ENCODE peak calls at places on chromosome 21, in four cellular contexts. One of them, this sample, is unnamed.

GRCh38 chr21:39314155-39315027 is 959 bp upstream of the BRWD1 start:
- DNase-seq in GM12865: peak; percentile 76
- DNase-seq in fibroblast of villous mesenchyme: peak; percentile 70
- DNase-seq in IMR-90: peak; percentile 65
- DNase-seq in this sample: peak; percentile 34

GRCh38 chr21:42413500-42413899 is 9.8 kb downstream of the UBASH3A start:
- DNase-seq in GM12865: peak; percentile 47
- DNase-seq in fibroblast of villous mesenchyme: no peak
- DNase-seq in IMR-90: no peak
- DNase-seq in this sample: no peak

GRCh38 chr21:35368326-35368725 is 319.2 kb upstream of the RUNX1 start:
- DNase-seq in GM12865: no peak
- DNase-seq in fibroblast of villous mesenchyme: no peak
- DNase-seq in IMR-90: no peak
- DNase-seq in this sample: no peak

GRCh38 chr21:41507521-41508414 is at the start of gene TMPRSS2:
- DNase-seq in GM12865: no peak
- DNase-seq in fibroblast of villous mesenchyme: no peak
- DNase-seq in IMR-90: no peak
- DNase-seq in this sample: no peak

GRCh38 chr21:43207868-43208267 is 39.1 kb downstream of the CRYAA start:
- DNase-seq in GM12865: no peak
- DNase-seq in fibroblast of villous mesenchyme: no peak
- DNase-seq in IMR-90: no peak
- DNase-seq in this sample: no peak

GRCh38 chr21:31732891-31733520 is 1.1 kb upstream of the SCAF4 start:
- DNase-seq in GM12865: peak; percentile 53
- DNase-seq in fibroblast of villous mesenchyme: peak; percentile 34
- DNase-seq in IMR-90: peak; percentile 35
- DNase-seq in this sample: no peak

GRCh38 chr21:20783611-20784010 is 214.6 kb upstream of the NCAM2 start:
- DNase-seq in GM12865: no peak
- DNase-seq in fibroblast of villous mesenchyme: no peak
- DNase-seq in IMR-90: no peak
- DNase-seq in this sample: no peak

GRCh38 chr21:27693376-27693775 is 726.5 kb upstream of the ADAMTS5 start:
- DNase-seq in GM12865: no peak
- DNase-seq in fibroblast of villous mesenchyme: peak; percentile 76
- DNase-seq in IMR-90: peak; percentile 73
- DNase-seq in this sample: no peak

GRCh38 chr21:17495680-17496079 is 17.2 kb upstream of the CXADR start:
- DNase-seq in GM12865: no peak
- DNase-seq in fibroblast of villous mesenchyme: peak; percentile 20
- DNase-seq in IMR-90: no peak
- DNase-seq in this sample: no peak

GRCh38 chr21:21232320-21232719 is 234.1 kb downstream of the NCAM2 start:
- DNase-seq in GM12865: no peak
- DNase-seq in fibroblast of villous mesenchyme: peak; percentile 50
- DNase-seq in IMR-90: peak; percentile 71
- DNase-seq in this sample: no peak

GRCh38 chr21:28111151-28111619 is 881.5 kb downstream of the LTN1 start:
- DNase-seq in GM12865: no peak
- DNase-seq in fibroblast of villous mesenchyme: peak; percentile 98
- DNase-seq in IMR-90: peak; percentile 92
- DNase-seq in this sample: no peak

GRCh38 chr21:24023402-24023801 is 1583.9 kb downstream of the MRPL39 start:
- DNase-seq in GM12865: no peak
- DNase-seq in fibroblast of villous mesenchyme: no peak
- DNase-seq in IMR-90: peak; percentile 22
- DNase-seq in this sample: no peak

GRCh38 chr21:14056771-14057191 is 154.0 kb downstream of the LIPI start:
- DNase-seq in GM12865: no peak
- DNase-seq in fibroblast of villous mesenchyme: no peak
- DNase-seq in IMR-90: no peak
- DNase-seq in this sample: no peak

GRCh38 chr21:20311388-20311787 is 686.8 kb upstream of the NCAM2 start:
- DNase-seq in GM12865: no peak
- DNase-seq in fibroblast of villous mesenchyme: no peak
- DNase-seq in IMR-90: no peak
- DNase-seq in this sample: no peak

GRCh38 chr21:34999397-34999941 is 49.6 kb downstream of the RUNX1 start:
- DNase-seq in GM12865: no peak
- DNase-seq in fibroblast of villous mesenchyme: peak; percentile 50
- DNase-seq in IMR-90: no peak
- DNase-seq in this sample: no peak

GRCh38 chr21:15826147-15826780 is 96.5 kb downstream of the USP25 start:
- DNase-seq in GM12865: peak; percentile 64
- DNase-seq in fibroblast of villous mesenchyme: peak; percentile 64
- DNase-seq in IMR-90: peak; percentile 54
- DNase-seq in this sample: peak; percentile 3

GRCh38 chr21:41321211-41321907 is 4.8 kb downstream of the FAM3B start:
- DNase-seq in GM12865: peak; percentile 16
- DNase-seq in fibroblast of villous mesenchyme: no peak
- DNase-seq in IMR-90: no peak
- DNase-seq in this sample: no peak

GRCh38 chr21:28675265-28676041 is 317.2 kb downstream of the LTN1 start:
- DNase-seq in GM12865: no peak
- DNase-seq in fibroblast of villous mesenchyme: peak; percentile 36
- DNase-seq in IMR-90: no peak
- DNase-seq in this sample: no peak

GRCh38 chr21:34807881-34808568 is 139.2 kb downstream of the CLIC6 start:
- DNase-seq in GM12865: peak; percentile 37
- DNase-seq in fibroblast of villous mesenchyme: peak; percentile 98
- DNase-seq in IMR-90: peak; percentile 94
- DNase-seq in this sample: no peak

GRCh38 chr21:42437786-42438185 is 34.1 kb downstream of the UBASH3A start:
- DNase-seq in GM12865: no peak
- DNase-seq in fibroblast of villous mesenchyme: peak; percentile 5
- DNase-seq in IMR-90: peak; percentile 2
- DNase-seq in this sample: no peak

GRCh38 chr21:29196021-29196663 is 65.7 kb downstream of the MAP3K7CL start:
- DNase-seq in GM12865: peak; percentile 91
- DNase-seq in fibroblast of villous mesenchyme: peak; percentile 93
- DNase-seq in IMR-90: peak; percentile 97
- DNase-seq in this sample: peak; percentile 80

GRCh38 chr21:38944903-38945302 is 139.2 kb downstream of the ETS2 start:
- DNase-seq in GM12865: no peak
- DNase-seq in fibroblast of villous mesenchyme: no peak
- DNase-seq in IMR-90: no peak
- DNase-seq in this sample: no peak

GRCh38 chr21:42737969-42738590 is 84.7 kb downstream of the PDE9A start:
- DNase-seq in GM12865: no peak
- DNase-seq in fibroblast of villous mesenchyme: peak; percentile 76
- DNase-seq in IMR-90: no peak
- DNase-seq in this sample: no peak

GRCh38 chr21:39900491-39900890 is 33.3 kb downstream of the PCP4 start:
- DNase-seq in GM12865: no peak
- DNase-seq in fibroblast of villous mesenchyme: no peak
- DNase-seq in IMR-90: no peak
- DNase-seq in this sample: no peak

GRCh38 chr21:43312751-43313169 is 114.2 kb downstream of the SIK1 start:
- DNase-seq in GM12865: peak; percentile 81
- DNase-seq in fibroblast of villous mesenchyme: no peak
- DNase-seq in IMR-90: no peak
- DNase-seq in this sample: peak; percentile 45

GRCh38 chr21:38761531-38761930 is 44.2 kb upstream of the ETS2 start:
- DNase-seq in GM12865: no peak
- DNase-seq in fibroblast of villous mesenchyme: peak; percentile 81
- DNase-seq in IMR-90: no peak
- DNase-seq in this sample: no peak

GRCh38 chr21:32257952-32258785 is 20.7 kb downstream of the MIS18A start:
- DNase-seq in GM12865: peak; percentile 80
- DNase-seq in fibroblast of villous mesenchyme: peak; percentile 80
- DNase-seq in IMR-90: peak; percentile 85
- DNase-seq in this sample: no peak

GRCh38 chr21:40553781-40554180 is 293.2 kb downstream of the DSCAM start:
- DNase-seq in GM12865: no peak
- DNase-seq in fibroblast of villous mesenchyme: no peak
- DNase-seq in IMR-90: no peak
- DNase-seq in this sample: no peak

GRCh38 chr21:34915364-34915834 is 133.7 kb downstream of the RUNX1 start:
- DNase-seq in GM12865: no peak
- DNase-seq in fibroblast of villous mesenchyme: peak; percentile 57
- DNase-seq in IMR-90: peak; percentile 65
- DNase-seq in this sample: no peak

GRCh38 chr21:28779914-28780313 is 212.8 kb downstream of the LTN1 start:
- DNase-seq in GM12865: no peak
- DNase-seq in fibroblast of villous mesenchyme: no peak
- DNase-seq in IMR-90: no peak
- DNase-seq in this sample: no peak

GRCh38 chr21:42248783-42249597 is 30.1 kb downstream of the ABCG1 start:
- DNase-seq in GM12865: peak; percentile 86
- DNase-seq in fibroblast of villous mesenchyme: no peak
- DNase-seq in IMR-90: no peak
- DNase-seq in this sample: peak; percentile 78

GRCh38 chr21:35428041-35428400 is 378.9 kb upstream of the RUNX1 start:
- DNase-seq in GM12865: no peak
- DNase-seq in fibroblast of villous mesenchyme: peak; percentile 20
- DNase-seq in IMR-90: peak; percentile 35
- DNase-seq in this sample: no peak

GRCh38 chr21:42349420-42350075 is 1.2 kb downstream of the TFF2 start:
- DNase-seq in GM12865: no peak
- DNase-seq in fibroblast of villous mesenchyme: no peak
- DNase-seq in IMR-90: no peak
- DNase-seq in this sample: no peak

GRCh38 chr21:17461582-17461981 is 51.3 kb upstream of the CXADR start:
- DNase-seq in GM12865: no peak
- DNase-seq in fibroblast of villous mesenchyme: peak; percentile 47
- DNase-seq in IMR-90: peak; percentile 43
- DNase-seq in this sample: no peak

GRCh38 chr21:41931041-41931451 is 22.8 kb downstream of the C2CD2 start:
- DNase-seq in GM12865: no peak
- DNase-seq in fibroblast of villous mesenchyme: peak; percentile 41
- DNase-seq in IMR-90: no peak
- DNase-seq in this sample: no peak

GRCh38 chr21:33522950-33523349 is 19.0 kb downstream of the GART start:
- DNase-seq in GM12865: no peak
- DNase-seq in fibroblast of villous mesenchyme: no peak
- DNase-seq in IMR-90: no peak
- DNase-seq in this sample: no peak
- H3K4me3 ChIP-seq in GM12865: no peak overlapping the region
- H3K4me3 ChIP-seq in fibroblast of villous mesenchyme: no peak overlapping the region
- H3K4me3 ChIP-seq in IMR-90: no peak overlapping the region
- H3K4me3 ChIP-seq in this sample: no peak overlapping the region

GRCh38 chr21:45289655-45290515 is 2.2 kb upstream of the POFUT2 start:
- DNase-seq in GM12865: no peak
- DNase-seq in fibroblast of villous mesenchyme: no peak
- DNase-seq in IMR-90: peak; percentile 48
- DNase-seq in this sample: no peak

GRCh38 chr21:45288441-45288841 is 746 bp upstream of the POFUT2 start:
- DNase-seq in GM12865: no peak
- DNase-seq in fibroblast of villous mesenchyme: no peak
- DNase-seq in IMR-90: no peak
- DNase-seq in this sample: no peak

GRCh38 chr21:45290948-45291612 is 3.4 kb upstream of the POFUT2 start:
- DNase-seq in GM12865: no peak
- DNase-seq in fibroblast of villous mesenchyme: peak; percentile 84
- DNase-seq in IMR-90: peak; percentile 58
- DNase-seq in this sample: no peak

GRCh38 chr21:45287438-45288391 is at the start of gene POFUT2:
- DNase-seq in GM12865: peak; percentile 97
- DNase-seq in fibroblast of villous mesenchyme: peak; percentile 96
- DNase-seq in IMR-90: peak; percentile 92
- DNase-seq in this sample: peak; percentile 75

DNA sequence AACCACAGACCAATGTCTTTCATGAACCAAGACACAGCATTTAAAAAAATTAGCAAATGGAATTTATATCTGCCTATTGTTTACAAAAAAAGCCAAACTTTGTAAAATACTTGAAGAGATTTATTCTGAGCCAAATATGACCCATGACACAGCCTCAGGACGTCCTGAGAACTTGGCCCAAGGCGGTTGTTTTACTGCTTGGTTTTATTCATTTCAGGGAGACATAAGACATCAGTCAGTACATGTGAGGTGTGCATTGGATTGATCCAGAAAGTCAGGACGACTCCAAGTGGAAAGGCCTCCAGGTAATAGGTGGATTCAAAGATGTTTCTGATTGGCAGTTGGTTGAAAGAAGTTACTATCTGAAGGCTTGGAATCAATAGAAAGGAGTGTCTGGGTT is 1.4 kb upstream of the POFUT2 start:
- DNase-seq in GM12865: no peak
- DNase-seq in fibroblast of villous mesenchyme: no peak
- DNase-seq in IMR-90: no peak
- DNase-seq in this sample: no peak
- TF ChIP-seq CTCF in GM12865: no peak
- TF ChIP-seq CTCF in fibroblast of villous mesenchyme: no peak
- TF ChIP-seq CTCF in IMR-90: no peak
- TF ChIP-seq CTCF in this sample: no peak

DNA sequence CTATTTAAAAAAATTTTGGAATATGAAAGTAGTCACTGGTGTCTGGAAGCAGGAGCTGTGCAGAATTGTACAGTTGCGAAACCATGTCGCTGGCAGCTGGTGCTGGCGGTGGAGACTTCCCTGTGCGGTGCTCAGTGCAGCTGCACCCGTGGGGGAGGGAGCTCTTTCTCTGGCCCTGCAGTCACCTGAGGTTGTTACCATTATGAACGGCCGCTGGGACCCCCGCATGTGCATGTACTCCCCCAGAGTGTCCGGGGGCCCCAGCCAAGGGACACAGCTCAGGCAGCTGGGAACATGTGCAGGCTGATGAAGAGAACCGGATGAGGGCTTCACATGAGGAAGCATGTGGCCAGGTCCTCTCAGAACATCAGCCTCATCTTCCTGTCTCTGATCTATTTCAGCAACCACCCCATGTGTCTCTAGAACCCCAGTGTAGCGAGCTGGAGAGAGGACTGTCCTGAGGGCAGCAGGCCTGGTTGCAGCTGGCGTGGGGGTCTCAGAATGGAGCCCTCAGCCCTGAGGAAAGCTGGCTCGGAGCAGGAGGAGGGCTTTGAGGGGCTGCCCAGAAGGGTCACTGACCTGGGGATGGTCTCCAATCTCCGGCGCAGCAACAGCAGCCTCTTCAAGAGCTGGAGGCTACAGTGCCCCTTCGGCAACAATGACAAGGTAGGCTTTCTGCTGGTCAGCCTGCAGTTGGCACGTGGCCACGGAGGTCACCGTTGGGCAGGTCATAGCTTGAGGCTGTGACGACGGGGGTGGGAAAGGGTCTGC is at the start of gene TRPM2:
- DNase-seq in GM12865: peak; percentile 76
- DNase-seq in fibroblast of villous mesenchyme: peak; percentile 49
- DNase-seq in IMR-90: no peak
- DNase-seq in this sample: peak; percentile 37
- H3K4me3 ChIP-seq in GM12865: peak within 1 kb of the TSS; percentile 28
- H3K4me3 ChIP-seq in fibroblast of villous mesenchyme: no peak within 1 kb of the TSS
- H3K4me3 ChIP-seq in IMR-90: no peak within 1 kb of the TSS
- H3K4me3 ChIP-seq in this sample: no peak within 1 kb of the TSS

DNA sequence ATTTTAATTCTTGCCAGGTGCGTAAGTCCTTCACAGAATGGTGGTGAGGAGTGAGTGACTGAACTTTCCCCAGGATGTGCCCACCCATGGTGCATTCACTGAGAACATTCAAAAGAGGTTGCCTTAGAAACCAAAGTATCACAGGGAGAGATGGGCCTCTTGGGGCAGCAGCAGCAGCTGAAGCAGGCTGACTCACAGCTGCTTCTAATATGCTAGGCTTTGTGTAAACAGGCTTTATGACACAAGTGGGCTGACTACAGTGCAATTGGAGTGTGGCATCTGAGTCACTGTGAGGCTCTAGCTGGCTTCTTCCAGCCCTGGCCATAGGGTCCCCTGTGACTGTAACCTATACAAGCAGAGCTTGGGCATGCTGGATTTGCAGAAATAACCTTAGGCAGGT is 12.6 kb downstream of the PIGP start:
- DNase-seq in GM12865: no peak
- DNase-seq in fibroblast of villous mesenchyme: peak; percentile 96
- DNase-seq in IMR-90: peak; percentile 98
- DNase-seq in this sample: no peak
- TF ChIP-seq CTCF in GM12865: no peak
- TF ChIP-seq CTCF in fibroblast of villous mesenchyme: no peak
- TF ChIP-seq CTCF in IMR-90: peak; percentile 23
- TF ChIP-seq CTCF in this sample: no peak

This sample was measured in GM12864.